ENCODE peak calls at places on chromosomes 13 and 19, in eight cellular contexts. P is activated T-cell treated with anti-CD3 and anti-CD28 coated beads, Interleukin-2, amount 50 U/mL, for 48 hours; C is iPS-NIHi11; X is brain pericyte; K is mucosa of gallbladder; H is kidney; I is activated naive CD8-positive, alpha-beta T cell treated with anti-CD3 and anti-CD28 coated beads, Interleukin-2, amount 50 U/mL, for 24 hours; R is Calu3. G is an unnamed sample.

GRCh38 chr19:55113570-55114039 is 3.8 kb downstream of the PPP1R12C start:
- DNase-seq in H (peak), P (no peak), I (no peak), X (peak), C (peak), R (no peak), K (peak), G (peak)

GRCh38 chr19:18102916-18103542 is 5.5 kb downstream of the MAST3 start:
- DNase-seq in C (no peak), R (no peak), P (no peak), X (no peak), K (no peak), H (no peak), I (no peak), G (no peak)

GRCh38 chr13:95485045-95485517 is 67.4 kb upstream of the CLDN10 start:
- DNase-seq in R (no peak), H (no peak), P (no peak), K (no peak), I (no peak), C (no peak), X (no peak), G (no peak)

GRCh38 chr13:101488734-101489133 is 36.3 kb downstream of the ITGBL1 start:
- DNase-seq in P (no peak), K (no peak), I (no peak), R (no peak), H (no peak), C (no peak), X (no peak), G (no peak)

GRCh38 chr13:25167775-25168174 is 4.3 kb downstream of the AMER2 start:
- DNase-seq in X (no peak), R (no peak), P (no peak), H (no peak), C (no peak), I (no peak), K (no peak), G (no peak)

GRCh38 chr19:2282062-2282861 is at the start of gene PEAK3:
- DNase-seq in C (peak), K (peak), R (no peak), H (peak), X (no peak), I (peak), P (peak), G (peak)

GRCh38 chr13:60721063-60721462 is 324.0 kb downstream of the TDRD3 start:
- DNase-seq in X (no peak), P (no peak), C (no peak), H (no peak), K (no peak), I (no peak), R (no peak), G (no peak)

GRCh38 chr19:13823256-13823655 is 28.0 kb downstream of the ZSWIM4 start:
- DNase-seq in R (no peak), H (no peak), K (no peak), I (no peak), P (no peak), X (no peak), C (no peak), G (no peak)

GRCh38 chr19:48152552-48152951 is 17.6 kb downstream of the LIG1 start:
- DNase-seq in H (no peak), P (peak), I (peak), R (peak), K (peak), X (peak), C (peak), G (peak)

GRCh38 chr19:33411621-33412180 is 38.2 kb downstream of the CEBPG start:
- DNase-seq in I (no peak), H (peak), P (no peak), C (no peak), X (no peak), R (no peak), K (no peak), G (no peak)

GRCh38 chr13:37666036-37666435 is 67.5 kb upstream of the POSTN start:
- DNase-seq in C (no peak), K (no peak), X (peak), P (no peak), I (no peak), R (no peak), H (no peak), G (no peak)

GRCh38 chr13:98450012-98450411 is 126.9 kb downstream of the STK24 start:
- DNase-seq in K (no peak), R (no peak), P (no peak), X (no peak), H (no peak), I (no peak), C (no peak), G (no peak)

GRCh38 chr19:48135411-48135810 is 24.8 kb upstream of the PLA2G4C start:
- DNase-seq in X (no peak), K (no peak), I (peak), P (peak), C (peak), H (no peak), R (peak), G (peak)

GRCh38 chr13:78326608-78327007 is 276.7 kb downstream of the POU4F1 start:
- DNase-seq in C (no peak), P (no peak), I (no peak), X (no peak), R (no peak), H (no peak), K (no peak), G (no peak)

GRCh38 chr19:44931541-44931940 is 10.5 kb upstream of the APOC4 start:
- DNase-seq in K (no peak), X (no peak), H (no peak), C (no peak), I (no peak), R (no peak), P (no peak), G (no peak)

GRCh38 chr19:55544776-55545439 is 435 bp downstream of the SBK3 start:
- DNase-seq in P (no peak), H (no peak), K (no peak), X (no peak), R (peak), C (peak), I (no peak), G (no peak)

GRCh38 chr13:50845211-50845610 is 1.7 kb upstream of the DLEU7 start:
- DNase-seq in C (no peak), H (no peak), X (peak), R (no peak), K (no peak), I (no peak), P (no peak), G (no peak)

GRCh38 chr13:100280681-100281080 is 191.8 kb downstream of the PCCA start:
- DNase-seq in C (no peak), P (no peak), I (no peak), H (no peak), X (no peak), R (no peak), K (no peak), G (no peak)

GRCh38 chr13:76379341-76380105 is 506.7 kb downstream of the KCTD12 start:
- DNase-seq in C (no peak), K (no peak), R (no peak), X (no peak), I (no peak), H (no peak), P (no peak), G (no peak)

GRCh38 chr13:92158335-92158734 is 759.9 kb downstream of the GPC5 start:
- DNase-seq in X (no peak), H (no peak), R (no peak), C (no peak), K (no peak), I (no peak), P (no peak), G (no peak)

GRCh38 chr19:19543101-19543500 is 5.0 kb downstream of the CILP2 start:
- DNase-seq in I (no peak), R (no peak), H (peak), C (no peak), X (no peak), P (no peak), K (no peak), G (no peak)

GRCh38 chr19:15178629-15179308 is 22.0 kb downstream of the NOTCH3 start:
- DNase-seq in K (no peak), H (no peak), C (no peak), R (no peak), P (no peak), I (no peak), X (no peak), G (no peak)

GRCh38 chr19:1113278-1113985 is 9.6 kb downstream of the GPX4 start:
- DNase-seq in X (peak), R (peak), P (peak), I (peak), C (peak), K (peak), H (peak), G (peak)

GRCh38 chr13:49395416-49396277 is 48.2 kb downstream of the CAB39L start:
- DNase-seq in C (no peak), P (no peak), R (no peak), H (no peak), K (no peak), X (no peak), I (no peak), G (no peak)

GRCh38 chr13:113860579-113861432 is 3.1 kb downstream of the GAS6 start:
- DNase-seq in P (no peak), H (peak), K (peak), I (no peak), R (no peak), C (peak), X (no peak), G (peak)

GRCh38 chr13:45575146-45575829 is 40.3 kb downstream of the ERICH6B start:
- DNase-seq in I (no peak), X (no peak), P (no peak), C (no peak), R (no peak), K (no peak), H (no peak), G (no peak)

GRCh38 chr13:74153316-74153715 is 19.1 kb upstream of the KLF12 start:
- DNase-seq in H (no peak), C (no peak), P (no peak), R (no peak), I (no peak), K (no peak), X (no peak), G (no peak)

GRCh38 chr19:48558018-48558684 is 6.2 kb downstream of the SULT2B1 start:
- DNase-seq in H (peak), I (no peak), K (peak), X (no peak), R (peak), C (peak), P (no peak), G (peak)

GRCh38 chr19:41554902-41555301 is 21.1 kb upstream of the CEACAM21 start:
- DNase-seq in R (no peak), K (no peak), I (no peak), P (no peak), C (no peak), H (no peak), X (no peak), G (no peak)

GRCh38 chr13:110815471-110816204 is 99.2 kb downstream of the ANKRD10 start:
- DNase-seq in X (no peak), H (no peak), C (no peak), R (peak), I (no peak), P (no peak), K (peak), G (no peak)

GRCh38 chr19:12346896-12347295 is 13.5 kb upstream of the ZNF563 start:
- DNase-seq in I (no peak), R (no peak), C (no peak), H (no peak), P (no peak), X (no peak), K (no peak), G (no peak)

GRCh38 chr19:48962029-48962848 is 2.9 kb upstream of the FTL start:
- DNase-seq in K (peak), R (peak), C (no peak), P (peak), H (peak), I (peak), X (no peak), G (peak)

GRCh38 chr19:44740351-44740824 is 8.1 kb upstream of the BCL3 start:
- DNase-seq in H (no peak), I (no peak), C (no peak), P (no peak), K (no peak), X (no peak), R (no peak), G (peak)

GRCh38 chr13:113777311-113778260 is 18.6 kb downstream of the TMEM255B start:
- DNase-seq in I (no peak), P (no peak), C (peak), H (no peak), R (no peak), K (no peak), X (no peak), G (no peak)

GRCh38 chr13:38664920-38665319 is 22.0 kb upstream of the FREM2 start:
- DNase-seq in R (no peak), C (no peak), P (no peak), H (no peak), K (no peak), X (no peak), I (no peak), G (no peak)

GRCh38 chr19:5460748-5461147 is 5.5 kb downstream of the ZNRF4 start:
- DNase-seq in I (no peak), H (no peak), X (no peak), C (no peak), P (no peak), K (no peak), R (no peak), G (no peak)

GRCh38 chr19:56137405-56137804 is 3.7 kb upstream of the ZNF444 start:
- DNase-seq in H (no peak), C (no peak), I (no peak), K (peak), X (no peak), R (peak), P (no peak), G (peak)